ENCODE peak calls at places on chromosomes 5 and 9, in seven cellular contexts. N, F, D, I, T, E and R are unnamed samples.
A peak's percentile ranks its signal among the peaks of the same experiment; 100 is the strongest.

GRCh38 chr5:44774279-44774880 is 34.4 kb upstream of the MRPS30 start:
- DNase-seq in T (no peak), F (no peak), N (no peak), D (no peak), E (no peak), I (no peak), R (peak; percentile 48)

GRCh38 chr5:159533197-159533596 is 202.9 kb upstream of the IL12B start:
- DNase-seq in F (no peak), E (no peak), N (no peak), D (no peak), T (no peak), I (no peak), R (no peak)

GRCh38 chr9:116298249-116298648 is 144.7 kb downstream of the PAPPA start:
- DNase-seq in D (no peak), T (no peak), N (no peak), E (no peak), F (no peak), I (no peak), R (no peak)

GRCh38 chr9:93397664-93398381 is 53.7 kb upstream of the FAM120A start:
- DNase-seq in F (no peak), E (no peak), T (no peak), D (no peak), I (no peak), N (no peak), R (no peak)

GRCh38 chr5:172446336-172447051 is 7.8 kb downstream of the SH3PXD2B start:
- DNase-seq in T (no peak), E (no peak), N (no peak), D (no peak), F (peak; percentile 49), I (peak; percentile 74), R (peak; percentile 86)

GRCh38 chr9:115422932-115423440 is 305.0 kb upstream of the TNC start:
- DNase-seq in T (no peak), E (no peak), I (no peak), D (no peak), N (no peak), F (no peak), R (no peak)

GRCh38 chr5:175895701-175896102 is 24.3 kb downstream of the CPLX2 start:
- DNase-seq in E (peak; percentile 53), I (no peak), F (no peak), D (no peak), T (no peak), N (no peak), R (no peak)

GRCh38 chr9:110919609-110920008 is 118.7 kb downstream of the LPAR1 start:
- DNase-seq in I (no peak), F (no peak), N (no peak), T (no peak), E (no peak), D (no peak), R (no peak)

GRCh38 chr9:131738838-131739191 is 1.1 kb downstream of the RAPGEF1 start:
- DNase-seq in T (no peak), D (peak; percentile 65), I (no peak), N (no peak), E (no peak), F (no peak), R (no peak)

GRCh38 chr9:69820955-69821788 is 555 bp downstream of the CFAP95 start:
- DNase-seq in E (no peak), T (no peak), N (no peak), F (no peak), I (no peak), D (no peak), R (no peak)

GRCh38 chr9:69824497-69825252 is 4.1 kb downstream of the CFAP95 start:
- DNase-seq in E (no peak), F (no peak), T (no peak), D (no peak), I (no peak), N (no peak), R (no peak)

GRCh38 chr9:69817202-69817601 is 3.4 kb upstream of the CFAP95 start:
- DNase-seq in I (no peak), T (no peak), N (no peak), E (no peak), F (no peak), D (no peak), R (peak; percentile 18)

GRCh38 chr9:69818946-69819345 is 1.7 kb upstream of the CFAP95 start:
- DNase-seq in D (no peak), E (no peak), T (no peak), I (no peak), F (no peak), N (no peak), R (no peak)

DNA sequence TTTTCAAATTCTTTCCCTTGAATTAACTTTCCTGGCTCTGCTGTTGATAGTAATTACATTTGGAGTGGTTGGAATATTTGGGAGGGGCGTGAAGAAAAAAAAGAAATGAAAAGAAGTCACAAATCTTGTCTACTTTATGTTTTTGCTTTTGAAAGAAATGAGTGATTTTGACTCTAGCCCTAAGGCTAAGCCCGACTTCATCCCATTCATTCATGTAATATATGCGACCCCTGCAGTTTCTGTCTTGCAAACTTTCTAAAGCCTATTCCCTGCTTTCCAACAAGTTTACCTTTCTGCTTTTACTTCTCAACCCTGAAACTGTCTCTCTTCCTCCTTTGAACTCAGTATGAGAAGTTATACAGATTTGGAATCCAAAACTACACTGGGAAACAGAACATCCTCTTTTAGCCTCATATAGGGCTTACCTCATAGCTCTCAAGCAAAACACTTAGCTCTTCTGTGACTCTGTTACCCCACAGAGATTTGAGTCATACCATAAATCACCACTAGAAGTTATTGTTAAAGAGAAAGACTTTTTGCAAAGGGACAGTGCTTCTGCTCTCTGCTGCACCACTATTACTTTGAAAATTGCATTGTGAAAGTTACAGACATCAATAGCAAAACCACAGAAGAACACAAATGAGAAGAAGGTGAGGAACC is 1.6 kb downstream of the CFAP95 start:
- DNase-seq in E (no peak), N (no peak), F (no peak), D (no peak), I (no peak), T (no peak), R (no peak)
- H3K4me1 ChIP-seq in E (no peaks in the 10 kb centered on the region), N (peaks cover 7% of the 10 kb centered on the region), F (peaks cover 3% of the 10 kb centered on the region), D (no peaks in the 10 kb centered on the region), I (peaks cover 4% of the 10 kb centered on the region), T (peaks cover 6% of the 10 kb centered on the region), R (peaks cover 3% of the 10 kb centered on the region)

GRCh38 chr5:79873216-79873615 is 117.8 kb downstream of the MTX3 start:
- DNase-seq in I (no peak), T (no peak), F (no peak), N (no peak), E (no peak), D (no peak), R (no peak)
- TF ChIP-seq POLR2AphosphoS5 in I (no peak), T (no peak), F (no peak), N (no peak), E (no peak), D (no peak), R (no peak)

GRCh38 chr5:154193636-154194035 is 3.1 kb downstream of the GALNT10 start:
- DNase-seq in N (no peak), I (no peak), D (no peak), T (no peak), E (no peak), F (no peak), R (no peak)
- H3K4me1 ChIP-seq in N (peaks cover 74% of the 10 kb centered on the region), I (peaks cover 59% of the 10 kb centered on the region), D (peaks cover 34% of the 10 kb centered on the region), T (peaks cover 52% of the 10 kb centered on the region), E (peaks cover 16% of the 10 kb centered on the region), F (peaks cover 50% of the 10 kb centered on the region), R (peaks cover 42% of the 10 kb centered on the region)

GRCh38 chr9:72577212-72577753 is 55.9 kb downstream of the TMC1 start:
- DNase-seq in E (no peak), D (no peak), T (no peak), F (no peak), N (no peak), I (no peak), R (peak; percentile 90)
- TF ChIP-seq POLR2AphosphoS5 in E (no peak), D (no peak), T (peak; percentile 89), F (no peak), N (no peak), I (no peak), R (peak; percentile 62)

GRCh38 chr9:22216730-22217160 is 207.6 kb upstream of the CDKN2B start:
- DNase-seq in D (no peak), F (peak; percentile 50), E (no peak), I (no peak), N (no peak), T (no peak), R (no peak)
- H3K4me1 ChIP-seq in D (no peaks in the 10 kb centered on the region), F (peaks cover 6% of the 10 kb centered on the region), E (no peaks in the 10 kb centered on the region), I (peaks cover 6% of the 10 kb centered on the region), N (no peaks in the 10 kb centered on the region), T (no peaks in the 10 kb centered on the region), R (peaks cover 15% of the 10 kb centered on the region)